ENCODE peak calls at places on chromosomes 2 and 18, in six cellular contexts. Q is heart left ventricle, X is cardiac muscle cell, E is right atrium auricular region, Z is left ventricle myocardium inferior, W is aorta. H is an unnamed sample.

GRCh38 chr2:226797289-226797988 is 2.2 kb downstream of the IRS1 start:
- DNase-seq in Q (peak; percentile 56), X (no peak), E (peak; percentile 62), Z (peak; percentile 48), W (peak; percentile 77), H (no peak)

GRCh38 chr2:33457588-33458247 is 18.7 kb upstream of the RASGRP3 start:
- DNase-seq in Q (peak; percentile 64), X (peak; percentile 28), E (no peak), Z (peak; percentile 48), W (no peak), H (no peak)

GRCh38 chr2:8684421-8684884 is 2.6 kb downstream of the ID2 start:
- DNase-seq in Q (no peak), X (peak; percentile 43), E (no peak), Z (no peak), W (no peak), H (no peak)

GRCh38 chr2:237264480-237265219 is 149.3 kb downstream of the COL6A3 start:
- DNase-seq in Q (no peak), X (peak; percentile 88), E (no peak), Z (no peak), W (no peak), H (no peak)

GRCh38 chr2:204544961-204545860 is at the start of gene PARD3B:
- DNase-seq in Q (peak; percentile 63), X (peak; percentile 69), E (peak; percentile 63), Z (peak; percentile 61), W (peak; percentile 85), H (no peak)

GRCh38 chr2:49950635-49951034 is 796.3 kb upstream of the FSHR start:
- DNase-seq in Q (no peak), X (no peak), E (no peak), Z (no peak), W (no peak), H (no peak)

GRCh38 chr2:126852361-126852760 is 46.3 kb upstream of the TEX51 start:
- DNase-seq in Q (no peak), X (no peak), E (peak; percentile 23), Z (no peak), W (no peak), H (no peak)

GRCh38 chr18:12255626-12256026 is 1.5 kb downstream of the CIDEA start:
- DNase-seq in Q (no peak), X (no peak), E (no peak), Z (no peak), W (no peak), H (no peak)

GRCh38 chr2:169039702-169040101 is 8.6 kb upstream of the ABCB11 start:
- DNase-seq in Q (no peak), X (no peak), E (no peak), Z (no peak), W (no peak), H (no peak)

GRCh38 chr18:76573325-76574025 is 78.4 kb upstream of the ZNF516 start:
- DNase-seq in Q (no peak), X (peak; percentile 72), E (no peak), Z (no peak), W (no peak), H (peak; percentile 58)

GRCh38 chr2:19035238-19035637 is 323.2 kb downstream of the OSR1 start:
- DNase-seq in Q (peak; percentile 41), X (peak; percentile 52), E (no peak), Z (peak; percentile 20), W (no peak), H (no peak)

GRCh38 chr2:225465827-225466226 is 66.3 kb downstream of the NYAP2 start:
- DNase-seq in Q (no peak), X (no peak), E (no peak), Z (no peak), W (no peak), H (no peak)

GRCh38 chr2:85428343-85428881 is 9.9 kb downstream of the SH2D6 start:
- DNase-seq in Q (no peak), X (no peak), E (no peak), Z (no peak), W (no peak), H (no peak)

GRCh38 chr2:28904802-28905499 is 10.5 kb downstream of the WDR43 start:
- DNase-seq in Q (no peak), X (no peak), E (no peak), Z (no peak), W (no peak), H (no peak)

GRCh38 chr2:182586426-182586825 is 129.6 kb upstream of the DNAJC10 start:
- DNase-seq in Q (no peak), X (no peak), E (no peak), Z (no peak), W (no peak), H (no peak)

GRCh38 chr2:215605214-215605613 is 169.3 kb upstream of the FN1 start:
- DNase-seq in Q (no peak), X (no peak), E (no peak), Z (no peak), W (no peak), H (no peak)

GRCh38 chr18:42484648-42485047 is 529.6 kb downstream of the PIK3C3 start:
- DNase-seq in Q (no peak), X (no peak), E (no peak), Z (no peak), W (no peak), H (no peak)

GRCh38 chr2:97763176-97763845 is 49.9 kb downstream of the ZAP70 start:
- DNase-seq in Q (no peak), X (no peak), E (no peak), Z (no peak), W (no peak), H (no peak)

GRCh38 chr2:113716291-113716690 is 40.2 kb downstream of the SLC35F5 start:
- DNase-seq in Q (no peak), X (peak; percentile 26), E (no peak), Z (no peak), W (no peak), H (no peak)

GRCh38 chr2:57696016-57696415 is 350.6 kb upstream of the VRK2 start:
- DNase-seq in Q (no peak), X (no peak), E (no peak), Z (no peak), W (no peak), H (peak; percentile 22)

GRCh38 chr18:36572135-36572856 is 256.5 kb downstream of the TPGS2 start:
- DNase-seq in Q (no peak), X (peak; percentile 80), E (no peak), Z (no peak), W (no peak), H (no peak)

GRCh38 chr2:27094353-27094984 is 7.9 kb downstream of the KHK start:
- DNase-seq in Q (no peak), X (no peak), E (no peak), Z (no peak), W (no peak), H (no peak)
- H3K27ac ChIP-seq in Q (no peak overlapping the region), X (no peak overlapping the region), E (no peak overlapping the region), Z (no peak overlapping the region), W (no peak overlapping the region), H (no peak overlapping the region)

GRCh38 chr2:224040753-224041152 is 1.7 kb upstream of the SERPINE2 start:
- DNase-seq in Q (no peak), X (no peak), E (no peak), Z (no peak), W (no peak), H (no peak)

GRCh38 chr2:224041554-224041953 is 2.5 kb upstream of the SERPINE2 start:
- DNase-seq in Q (no peak), X (no peak), E (no peak), Z (no peak), W (no peak), H (no peak)

GRCh38 chr2:224042191-224042696 is 3.2 kb upstream of the SERPINE2 start:
- DNase-seq in Q (no peak), X (peak; percentile 64), E (no peak), Z (no peak), W (no peak), H (no peak)

DNA sequence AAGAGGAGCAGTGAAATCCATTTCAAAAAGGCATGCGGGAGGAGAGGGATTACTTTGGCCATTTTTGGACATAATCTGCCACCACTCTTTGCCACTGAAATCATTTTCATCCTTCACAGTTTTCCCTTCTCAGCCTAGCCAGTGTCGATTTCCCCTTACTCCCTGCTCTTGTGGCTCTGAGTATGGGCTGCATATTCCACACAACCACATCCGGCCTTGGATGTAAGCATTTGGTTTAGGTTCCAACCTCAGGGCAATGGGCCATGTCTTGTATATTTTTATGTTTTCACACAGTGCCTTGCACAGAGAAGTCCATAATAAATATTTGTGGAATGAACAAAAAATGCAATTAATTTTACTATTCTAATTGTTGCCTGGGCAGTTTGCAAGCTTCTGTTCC is 7.7 kb upstream of the SERPINE2 start:
- DNase-seq in Q (no peak), X (peak; percentile 43), E (no peak), Z (no peak), W (no peak), H (no peak)
- H3K27ac ChIP-seq in Q (no peak overlapping the region), X (no peak overlapping the region), E (no peak overlapping the region), Z (no peak overlapping the region), W (no peak overlapping the region), H (no peak overlapping the region)

GRCh38 chr2:101999122-101999789 is 7.5 kb downstream of the IL1R2 start:
- DNase-seq in Q (no peak), X (no peak), E (no peak), Z (no peak), W (no peak), H (no peak)
- H3K27ac ChIP-seq in Q (no peak overlapping the region), X (no peak overlapping the region), E (no peak overlapping the region), Z (no peak overlapping the region), W (no peak overlapping the region), H (peak overlapping the region; percentile 84)

GRCh38 chr2:170965446-170966225 is 36.6 kb downstream of the GORASP2 start:
- DNase-seq in Q (no peak), X (no peak), E (no peak), Z (no peak), W (no peak), H (no peak)
- H3K27ac ChIP-seq in Q (no peak overlapping the region), X (peak overlapping the region; percentile 28), E (no peak overlapping the region), Z (no peak overlapping the region), W (no peak overlapping the region), H (peak overlapping the region; percentile 35)

GRCh38 chr2:98799375-98800329 is 68.7 kb upstream of the MGAT4A start:
- DNase-seq in Q (no peak), X (no peak), E (no peak), Z (no peak), W (no peak), H (no peak)
- H3K27ac ChIP-seq in Q (peak overlapping the region; percentile 30), X (no peak overlapping the region), E (peak overlapping the region; percentile 4), Z (peak overlapping the region; percentile 78), W (no peak overlapping the region), H (no peak overlapping the region)

DNA sequence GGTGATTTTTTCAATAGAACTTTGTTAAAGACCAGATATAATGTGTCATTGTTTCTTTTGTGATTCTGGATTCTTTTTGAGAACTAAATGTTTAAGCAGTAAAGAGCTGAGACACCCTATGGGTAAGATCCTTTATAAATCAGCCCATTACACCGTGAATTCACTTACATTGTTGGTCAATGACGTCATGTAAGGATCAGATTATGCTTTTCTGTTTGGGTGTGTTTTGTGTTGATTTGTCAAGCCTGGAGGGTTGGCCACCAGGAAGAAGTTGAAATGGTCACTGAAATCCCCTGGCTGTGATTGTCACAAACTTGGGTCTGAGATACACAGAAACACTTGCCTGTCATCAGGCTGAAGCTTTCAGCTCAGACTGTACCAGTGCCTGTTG is 7.0 kb upstream of the SLC3A1 start:
- DNase-seq in Q (no peak), X (peak; percentile 54), E (no peak), Z (no peak), W (no peak), H (no peak)
- H3K27ac ChIP-seq in Q (peak overlapping the region; percentile 8), X (no peak overlapping the region), E (peak overlapping the region; percentile 29), Z (peak overlapping the region; percentile 57), W (peak overlapping the region; percentile 83), H (no peak overlapping the region)